ENCODE peak calls at places on chromosomes 7 and 10, in nine cellular contexts. Q, O, J, V, Z, D, N, W and U are unnamed samples.
A peak's percentile ranks its signal among the peaks of the same experiment; 100 is the strongest.

GRCh38 chr7:36280840-36281812 is 108.5 kb upstream of the ANLN start:
- DNase-seq in D (peak; percentile 90), Q (peak; percentile 72), N (peak; percentile 92), O (peak; percentile 34), V (peak; percentile 78), W (peak; percentile 73), Z (peak; percentile 79), J (peak; percentile 49), U (peak; percentile 72)

GRCh38 chr7:151286148-151286547 is 37.7 kb upstream of the SMARCD3 start:
- DNase-seq in Q (no peak), J (no peak), O (no peak), N (no peak), D (peak; percentile 14), V (no peak), Z (no peak), W (no peak), U (no peak)

GRCh38 chr7:101156866-101157589 is 2.8 kb downstream of the AP1S1 start:
- DNase-seq in J (no peak), D (no peak), W (peak; percentile 80), Q (no peak), Z (no peak), V (no peak), N (peak; percentile 92), O (no peak), U (no peak)

GRCh38 chr10:119412831-119413737 is 129.4 kb downstream of the RGS10 start:
- DNase-seq in Q (no peak), O (no peak), D (peak; percentile 72), V (no peak), Z (peak; percentile 40), W (no peak), J (no peak), N (no peak), U (no peak)

GRCh38 chr10:52146766-52147165 is 167.3 kb upstream of the DKK1 start:
- DNase-seq in N (no peak), W (no peak), D (peak; percentile 59), Z (no peak), V (no peak), Q (no peak), O (no peak), J (no peak), U (no peak)

GRCh38 chr10:19819419-19820033 is 3.3 kb downstream of the PLXDC2 start:
- DNase-seq in D (peak; percentile 43), Z (peak; percentile 72), N (no peak), J (peak; percentile 58), O (no peak), W (peak; percentile 32), Q (no peak), V (no peak), U (no peak)

GRCh38 chr7:155466814-155467675 is 9.1 kb downstream of the EN2 start:
- DNase-seq in Q (no peak), N (no peak), O (no peak), Z (no peak), W (no peak), V (no peak), J (no peak), D (no peak), U (no peak)

GRCh38 chr7:131530137-131530536 is 26.3 kb downstream of the PODXL start:
- DNase-seq in V (no peak), Z (no peak), Q (no peak), D (no peak), N (no peak), J (no peak), O (no peak), W (no peak), U (peak; percentile 10)

GRCh38 chr10:79404231-79404609 is 41.2 kb downstream of the ZCCHC24 start:
- DNase-seq in V (peak; percentile 50), Z (peak; percentile 98), Q (peak; percentile 73), J (peak; percentile 11), D (peak; percentile 76), W (peak; percentile 41), N (no peak), O (no peak), U (peak; percentile 51)

GRCh38 chr10:68717435-68717834 is 3.6 kb upstream of the CCAR1 start:
- DNase-seq in V (no peak), D (no peak), W (no peak), O (no peak), J (no peak), Q (no peak), N (no peak), Z (no peak), U (no peak)

GRCh38 chr7:133233142-133233541 is 19.7 kb upstream of the EXOC4 start:
- DNase-seq in V (no peak), D (no peak), J (no peak), Q (no peak), Z (no peak), N (no peak), W (no peak), O (no peak), U (no peak)

GRCh38 chr7:24576171-24577052 is 3.2 kb downstream of the PALS2 start:
- DNase-seq in J (peak; percentile 73), O (peak; percentile 48), D (peak; percentile 77), Q (no peak), Z (peak; percentile 87), V (no peak), W (no peak), N (peak; percentile 68), U (peak; percentile 58)

GRCh38 chr7:134919240-134919641 is 67.1 kb upstream of the AGBL3 start:
- DNase-seq in J (no peak), W (no peak), Q (no peak), D (no peak), N (no peak), O (no peak), V (no peak), Z (no peak), U (no peak)

GRCh38 chr7:159121476-159121875 is 23.2 kb downstream of the VIPR2 start:
- DNase-seq in Q (no peak), Z (no peak), V (no peak), W (no peak), D (no peak), O (no peak), J (no peak), N (no peak), U (no peak)

GRCh38 chr10:104142081-104142480 is 20.1 kb downstream of the SFR1 start:
- DNase-seq in Q (no peak), O (no peak), N (no peak), D (no peak), J (no peak), Z (no peak), W (no peak), V (no peak), U (no peak)
- H3K9me3 ChIP-seq in Q (no peaks in the 10 kb centered on the region), O (no peaks in the 10 kb centered on the region), N (no peaks in the 10 kb centered on the region), D (no peaks in the 10 kb centered on the region), J (no peaks in the 10 kb centered on the region), Z (no peaks in the 10 kb centered on the region), W (no peaks in the 10 kb centered on the region), V (no peaks in the 10 kb centered on the region), U (no peaks in the 10 kb centered on the region)

GRCh38 chr7:63038987-63039386 is 959.7 kb upstream of the ZNF722 start:
- DNase-seq in J (no peak), V (no peak), W (no peak), N (no peak), Z (no peak), Q (no peak), D (no peak), O (no peak), U (no peak)
- H3K9me3 ChIP-seq in J (no peaks in the 10 kb centered on the region), V (peaks cover 8% of the 10 kb centered on the region), W (peaks cover 4% of the 10 kb centered on the region), N (no peaks in the 10 kb centered on the region), Z (no peaks in the 10 kb centered on the region), Q (no peaks in the 10 kb centered on the region), D (peaks cover 51% of the 10 kb centered on the region), O (peaks cover 4% of the 10 kb centered on the region), U (peaks cover 90% of the 10 kb centered on the region)

GRCh38 chr10:37572206-37572605 is 285.2 kb downstream of the ZNF248 start:
- DNase-seq in Q (no peak), J (no peak), V (no peak), N (no peak), D (no peak), Z (no peak), O (no peak), W (no peak), U (no peak)
- H3K9me3 ChIP-seq in Q (no peaks in the 10 kb centered on the region), J (peaks cover 3% of the 10 kb centered on the region), V (no peaks in the 10 kb centered on the region), N (no peaks in the 10 kb centered on the region), D (peaks cover 9% of the 10 kb centered on the region), Z (no peaks in the 10 kb centered on the region), O (no peaks in the 10 kb centered on the region), W (no peaks in the 10 kb centered on the region), U (peaks cover 68% of the 10 kb centered on the region)

GRCh38 chr7:104328970-104329825 is 795 bp downstream of the LHFPL3 start:
- DNase-seq in D (no peak), N (no peak), V (no peak), Q (no peak), W (no peak), J (no peak), O (no peak), Z (peak; percentile 2), U (peak; percentile 34)
- H3K9me3 ChIP-seq in D (no peaks in the 10 kb centered on the region), N (no peaks in the 10 kb centered on the region), V (no peaks in the 10 kb centered on the region), Q (no peaks in the 10 kb centered on the region), W (no peaks in the 10 kb centered on the region), J (no peaks in the 10 kb centered on the region), O (no peaks in the 10 kb centered on the region), Z (no peaks in the 10 kb centered on the region), U (no peaks in the 10 kb centered on the region)

GRCh38 chr7:105821527-105821926 is 54.9 kb downstream of the ATXN7L1 start:
- DNase-seq in V (no peak), Q (no peak), Z (no peak), W (no peak), D (no peak), O (no peak), J (no peak), N (no peak), U (no peak)
- H3K9me3 ChIP-seq in V (no peaks in the 10 kb centered on the region), Q (no peaks in the 10 kb centered on the region), Z (no peaks in the 10 kb centered on the region), W (no peaks in the 10 kb centered on the region), D (no peaks in the 10 kb centered on the region), O (no peaks in the 10 kb centered on the region), J (no peaks in the 10 kb centered on the region), N (no peaks in the 10 kb centered on the region), U (no peaks in the 10 kb centered on the region)

GRCh38 chr7:97019710-97020109 is 4.9 kb downstream of the DLX5 start:
- DNase-seq in W (no peak), J (no peak), N (no peak), V (no peak), Z (no peak), D (no peak), Q (no peak), O (no peak), U (no peak)
- H3K9me3 ChIP-seq in W (no peaks in the 10 kb centered on the region), J (no peaks in the 10 kb centered on the region), N (no peaks in the 10 kb centered on the region), V (no peaks in the 10 kb centered on the region), Z (no peaks in the 10 kb centered on the region), D (peaks cover 7% of the 10 kb centered on the region), Q (no peaks in the 10 kb centered on the region), O (no peaks in the 10 kb centered on the region), U (no peaks in the 10 kb centered on the region)